ENCODE peak calls at places on chromosomes 12 and 14, in five cellular contexts. Q, J, P, F and W are unnamed samples.

GRCh38 chr12:46214668-46215429 is 54.0 kb downstream of the SLC38A1 start:
- DNase-seq in Q (peak; percentile 69), J (no peak), P (no peak), F (no peak), W (no peak)

GRCh38 chr12:70571705-70572269 is 65.4 kb downstream of the PTPRB start:
- DNase-seq in Q (no peak), J (no peak), P (no peak), F (no peak), W (no peak)

GRCh38 chr12:126663304-126664094 is 1598.3 kb downstream of the AACS start:
- DNase-seq in Q (no peak), J (no peak), P (no peak), F (peak; percentile 11), W (no peak)

GRCh38 chr12:132066345-132066685 is 77.8 kb downstream of the DDX51 start:
- DNase-seq in Q (no peak), J (peak; percentile 39), P (no peak), F (no peak), W (no peak)

GRCh38 chr14:69129264-69129880 is 23.5 kb downstream of the DCAF5 start:
- DNase-seq in Q (peak; percentile 63), J (peak; percentile 38), P (peak; percentile 60), F (peak; percentile 65), W (peak; percentile 37)

GRCh38 chr12:57476162-57476992 is 3.3 kb downstream of the ARHGAP9 start:
- DNase-seq in Q (peak; percentile 44), J (no peak), P (peak; percentile 63), F (no peak), W (no peak)

GRCh38 chr14:74085828-74086227 is 1.1 kb downstream of the LIN52 start:
- DNase-seq in Q (no peak), J (no peak), P (no peak), F (no peak), W (no peak)

GRCh38 chr14:91350813-91351507 is 66.7 kb downstream of the CCDC88C start:
- DNase-seq in Q (no peak), J (peak; percentile 59), P (no peak), F (no peak), W (no peak)

GRCh38 chr14:73462078-73462715 is 3.9 kb upstream of the NUMB start:
- DNase-seq in Q (no peak), J (no peak), P (no peak), F (no peak), W (peak; percentile 75)

GRCh38 chr14:63713058-63713457 is 14.8 kb downstream of the SGPP1 start:
- DNase-seq in Q (no peak), J (no peak), P (no peak), F (no peak), W (no peak)

GRCh38 chr14:91315844-91316267 is 71.4 kb upstream of the GPR68 start:
- DNase-seq in Q (peak; percentile 74), J (peak; percentile 76), P (no peak), F (no peak), W (no peak)